ENCODE peak calls at places on chromosome 22, in five cellular contexts. W is trophoblast cell, A is H9, J is neuronal stem cell, R is H1. V is an unnamed sample.

GRCh38 chr22:28710112-28710888 is 30.7 kb upstream of the TTC28 start:
- DNase-seq in W (no peak), A (no peak), R (no peak), J (no peak), V (peak; percentile 59)

GRCh38 chr22:29152045-29152380 is 53.7 kb upstream of the EMID1 start:
- DNase-seq in J (no peak), A (peak; percentile 71), R (peak; percentile 17), W (no peak), V (no peak)

GRCh38 chr22:47850644-47851151 is 1088.2 kb downstream of the TBC1D22A start:
- DNase-seq in W (no peak), A (no peak), J (peak; percentile 17), R (no peak), V (no peak)

GRCh38 chr22:25475554-25476022 is 88.9 kb upstream of the GRK3 start:
- DNase-seq in W (no peak), A (no peak), J (no peak), R (no peak), V (peak; percentile 77)

GRCh38 chr22:28027453-28028448 is 108.7 kb upstream of the PITPNB start:
- DNase-seq in A (no peak), R (no peak), J (no peak), W (no peak), V (no peak)

GRCh38 chr22:46741974-46742519 is 4.0 kb upstream of the CERK start:
- DNase-seq in A (no peak), R (no peak), J (no peak), W (no peak), V (no peak)

GRCh38 chr22:46052801-46053562 is 76.0 kb upstream of the WNT7B start:
- DNase-seq in R (no peak), W (no peak), A (no peak), J (no peak), V (no peak)

GRCh38 chr22:43330178-43331063 is 12.8 kb downstream of the SCUBE1 start:
- DNase-seq in A (no peak), J (no peak), W (no peak), R (no peak), V (no peak)

GRCh38 chr22:27317961-27318360 is 483.6 kb downstream of the MN1 start:
- DNase-seq in R (no peak), J (no peak), W (no peak), A (no peak), V (peak; percentile 72)

GRCh38 chr22:44963832-44964721 is 45.7 kb downstream of the PHF21B start:
- DNase-seq in A (no peak), W (no peak), J (no peak), R (no peak), V (no peak)

GRCh38 chr22:44710474-44711235 is 8.7 kb downstream of the PRR5 start:
- DNase-seq in R (no peak), J (no peak), W (no peak), A (no peak), V (no peak)

GRCh38 chr22:20807315-20807752 is 33.4 kb downstream of the SERPIND1 start:
- DNase-seq in R (no peak), J (no peak), A (no peak), W (peak; percentile 38), V (peak; percentile 96)

GRCh38 chr22:45240810-45241631 is at the start of gene KIAA0930:
- DNase-seq in R (no peak), W (no peak), A (peak; percentile 90), J (peak; percentile 82), V (peak; percentile 74)

GRCh38 chr22:46536559-46537220 is 730 bp downstream of the CELSR1 start:
- DNase-seq in R (no peak), W (no peak), A (no peak), J (peak; percentile 24), V (no peak)

GRCh38 chr22:25235547-25236290 is 16.3 kb downstream of the CRYBB2 start:
- DNase-seq in J (peak; percentile 80), R (peak; percentile 66), W (peak; percentile 72), A (peak; percentile 91), V (peak; percentile 71)

GRCh38 chr22:46075764-46076531 is 74.4 kb upstream of the PPARA start:
- DNase-seq in A (no peak), W (no peak), J (no peak), R (no peak), V (no peak)

GRCh38 chr22:35220221-35220620 is 37.1 kb upstream of the HMGXB4 start:
- DNase-seq in J (no peak), W (no peak), R (no peak), A (no peak), V (no peak)

GRCh38 chr22:25054943-25055511 is 102.5 kb downstream of the KIAA1671 start:
- DNase-seq in J (no peak), A (no peak), W (no peak), R (no peak), V (peak; percentile 15)

DNA sequence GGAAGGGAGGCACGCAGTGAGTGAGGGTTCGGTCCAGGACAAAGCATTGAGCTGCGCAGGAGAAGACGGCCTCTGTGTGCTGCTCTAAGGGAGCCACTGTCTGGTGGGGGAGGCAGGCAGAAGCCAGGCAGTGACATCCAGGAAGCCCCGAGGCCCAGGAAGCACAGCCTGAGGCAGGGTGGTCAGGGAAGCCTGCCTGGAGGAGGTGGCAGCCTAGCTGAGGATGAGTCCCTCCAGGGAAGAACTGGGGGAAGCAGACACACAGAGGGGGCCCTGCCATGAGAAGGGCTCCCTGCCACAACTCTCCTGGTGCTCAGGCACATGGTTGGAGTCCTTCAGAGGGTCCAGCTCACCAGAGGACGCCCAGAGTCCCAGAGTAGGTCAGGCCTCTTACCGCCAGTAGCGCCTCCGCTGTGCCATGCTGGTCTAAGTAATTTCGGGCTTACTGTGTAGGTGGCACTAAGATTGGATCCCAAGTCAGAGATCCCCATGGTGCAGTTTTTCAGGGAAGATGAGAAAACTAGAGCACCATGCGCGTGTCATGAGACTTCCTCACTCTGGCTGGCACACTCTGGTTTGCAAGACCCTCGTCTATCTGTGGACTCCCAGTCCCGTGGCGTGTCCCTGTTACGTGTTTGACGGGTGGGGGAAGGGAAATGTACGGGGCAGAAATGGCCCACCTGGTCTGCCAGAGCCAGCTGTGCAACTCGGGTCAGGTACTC is 887.2 kb downstream of the BRD1 start:
- DNase-seq in R (no peak), W (no peak), J (no peak), A (no peak), V (no peak)
- H2BK12ac ChIP-seq in R (no peak overlapping the region), W (no peak overlapping the region), J (no peak overlapping the region), A (no peak overlapping the region), V (no peak overlapping the region)

DNA sequence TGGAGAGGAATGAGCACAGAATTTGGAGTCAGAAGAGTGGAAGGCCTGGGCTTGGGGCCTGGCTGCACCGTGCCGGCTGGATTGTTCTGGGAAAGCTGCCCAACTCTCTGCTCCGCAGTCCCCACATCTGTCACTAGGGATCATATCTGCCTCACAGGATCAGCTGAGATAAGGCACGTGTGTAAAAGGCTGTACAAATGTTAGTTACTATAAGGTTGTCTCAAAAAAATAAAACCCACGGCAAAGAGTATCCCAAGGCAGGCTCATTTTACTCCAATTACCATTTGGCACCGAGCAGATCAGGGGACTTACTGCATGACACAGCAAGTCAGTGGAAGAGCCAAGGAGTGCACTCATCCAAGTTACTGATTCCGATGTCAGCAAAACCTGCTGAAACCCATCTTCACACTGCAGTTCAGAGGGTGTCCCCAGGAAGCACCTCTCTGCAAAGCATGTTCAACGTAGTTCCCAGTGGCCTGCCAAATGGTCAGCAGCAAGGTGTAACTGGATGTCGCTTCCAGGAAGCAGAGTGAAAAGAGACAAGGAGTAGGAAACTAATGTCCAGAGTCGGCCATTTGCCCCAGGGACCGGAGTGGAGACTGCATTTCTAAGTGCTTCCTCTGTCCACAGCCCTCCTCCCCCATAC is 18.1 kb upstream of the MRTFA start:
- DNase-seq in W (no peak), R (no peak), J (no peak), A (peak; percentile 42), V (peak; percentile 70)
- H3K14ac ChIP-seq in W (peak overlapping the region; percentile 7), R (no peak overlapping the region), J (no peak overlapping the region), A (peak overlapping the region; percentile 40), V (no peak overlapping the region)

GRCh38 chr22:38872172-38872830 is at the start of gene CBX6:
- DNase-seq in A (peak; percentile 92), R (peak; percentile 53), J (peak; percentile 95), W (peak; percentile 71), V (peak; percentile 92)

GRCh38 chr22:38869663-38870062 is 2.4 kb downstream of the CBX6 start:
- DNase-seq in J (no peak), R (no peak), W (no peak), A (peak; percentile 10), V (no peak)

GRCh38 chr22:38870312-38870741 is 1.7 kb downstream of the CBX6 start:
- DNase-seq in W (peak; percentile 82), R (no peak), J (peak; percentile 80), A (peak; percentile 89), V (peak; percentile 88)

GRCh38 chr22:38871360-38872171 is 450 bp downstream of the CBX6 start:
- DNase-seq in R (no peak), W (no peak), A (no peak), J (no peak), V (peak; percentile 52)

GRCh38 chr22:38870791-38871359 is 1.1 kb downstream of the CBX6 start:
- DNase-seq in R (no peak), A (no peak), W (no peak), J (no peak), V (no peak)
- H2BK12ac ChIP-seq in R (peak overlapping the region; percentile 39), A (no peak overlapping the region), W (no peak overlapping the region), J (no peak overlapping the region), V (no peak overlapping the region)

DNA sequence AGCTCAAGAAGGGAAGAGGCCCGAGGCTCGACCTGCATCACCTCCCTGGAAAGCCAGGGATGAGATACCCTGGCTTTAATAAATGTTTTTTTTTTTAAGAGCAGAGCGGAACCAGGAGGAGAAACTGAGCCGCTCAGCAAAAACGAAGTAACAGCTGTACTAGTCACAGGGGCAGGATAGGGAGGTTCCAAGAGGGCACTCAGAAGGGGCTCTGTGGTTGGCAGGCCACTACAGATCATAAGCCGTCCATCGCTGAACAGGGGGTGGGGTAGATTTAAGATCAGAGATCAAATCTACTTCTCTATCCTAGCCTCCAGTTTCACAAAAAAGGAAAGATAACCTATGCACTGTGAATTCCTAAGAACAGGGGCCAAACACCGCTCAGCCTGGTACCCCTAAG is 630 bp downstream of the EIF3D start:
- DNase-seq in A (no peak), R (no peak), J (no peak), W (no peak), V (peak; percentile 59)
- H3K14ac ChIP-seq in A (peak overlapping the region; percentile 89), R (no peak overlapping the region), J (no peak overlapping the region), W (peak overlapping the region; percentile 85), V (no peak overlapping the region)

GRCh38 chr22:30514252-30514651 is 8.8 kb upstream of the SEC14L4 start:
- DNase-seq in W (no peak), J (no peak), A (no peak), R (no peak), V (no peak)
- H2BK12ac ChIP-seq in W (no peak overlapping the region), J (no peak overlapping the region), A (no peak overlapping the region), R (no peak overlapping the region), V (no peak overlapping the region)

GRCh38 chr22:31086703-31087330 is 5.7 kb downstream of the SMTN start:
- DNase-seq in R (no peak), A (no peak), W (no peak), J (no peak), V (no peak)
- H3K14ac ChIP-seq in R (no peak overlapping the region), A (no peak overlapping the region), W (no peak overlapping the region), J (no peak overlapping the region), V (no peak overlapping the region)

GRCh38 chr22:21873619-21874018 is 6.2 kb upstream of the MAPK1 start:
- DNase-seq in R (no peak), W (peak; percentile 43), J (no peak), A (no peak), V (no peak)
- H2BK12ac ChIP-seq in R (no peak overlapping the region), W (no peak overlapping the region), J (no peak overlapping the region), A (no peak overlapping the region), V (no peak overlapping the region)